ENCODE peak calls at places on chromosomes 11 and 22, in eight cellular contexts. N is RWPE1; M is cardiac fibroblast; V is mesothelial cell of epicardium; J is nephron progenitor cell; X is CD4-positive, alpha-beta T cell; F is SK-N-SH; T is ovary. P is an unnamed sample.

GRCh38 chr11:76795936-76796441 is 12.8 kb downstream of the TSKU start:
- DNase-seq in V (no peak), M (no peak), T (no peak), F (no peak), N (no peak), X (no peak), J (no peak), P (no peak)

GRCh38 chr22:38432264-38432663 is 22.7 kb downstream of the KCNJ4 start:
- DNase-seq in N (no peak), M (no peak), T (no peak), J (no peak), F (no peak), X (no peak), V (no peak), P (no peak)

GRCh38 chr11:27328602-27329001 is 34.4 kb downstream of the CCDC34 start:
- DNase-seq in X (no peak), J (no peak), N (no peak), M (no peak), T (no peak), V (no peak), F (no peak), P (no peak)

GRCh38 chr11:38503876-38504275 is 1905.8 kb upstream of the RAG2 start:
- DNase-seq in V (no peak), N (no peak), M (no peak), J (no peak), F (no peak), T (no peak), X (no peak), P (peak; percentile 74)

GRCh38 chr22:36612458-36612857 is 83.5 kb upstream of the EIF3D start:
- DNase-seq in X (no peak), V (no peak), T (no peak), M (peak; percentile 3), N (no peak), J (no peak), F (no peak), P (no peak)

GRCh38 chr11:76151561-76152085 is 54.7 kb downstream of the WNT11 start:
- DNase-seq in X (no peak), F (no peak), J (no peak), T (no peak), V (no peak), M (no peak), N (no peak), P (no peak)

GRCh38 chr22:19691721-19692341 is 22.5 kb upstream of the SEPTIN5 start:
- DNase-seq in M (peak; percentile 37), X (no peak), N (peak; percentile 10), V (no peak), F (no peak), T (no peak), J (peak; percentile 37), P (peak; percentile 68)

GRCh38 chr22:19607198-19608113 is 83.2 kb upstream of the CLDN5 start:
- DNase-seq in M (peak; percentile 16), T (no peak), V (no peak), J (no peak), N (peak; percentile 28), F (no peak), X (peak; percentile 51), P (peak; percentile 65)

GRCh38 chr11:9571071-9571765 is 2.3 kb upstream of the WEE1 start:
- DNase-seq in F (no peak), V (no peak), X (no peak), J (no peak), N (no peak), T (no peak), M (no peak), P (no peak)

GRCh38 chr11:34209809-34210208 is 104.4 kb downstream of the NAT10 start:
- DNase-seq in V (no peak), N (no peak), T (no peak), F (no peak), X (no peak), M (no peak), J (no peak), P (no peak)

GRCh38 chr11:34205326-34206035 is 100.1 kb downstream of the NAT10 start:
- DNase-seq in V (no peak), M (peak; percentile 21), F (no peak), T (no peak), X (no peak), N (no peak), J (no peak), P (no peak)

GRCh38 chr11:34206598-34207300 is 101.3 kb downstream of the NAT10 start:
- DNase-seq in F (peak; percentile 59), J (peak; percentile 35), V (no peak), X (no peak), N (no peak), M (no peak), T (peak; percentile 22), P (no peak)

GRCh38 chr11:34207487-34207886 is 102.1 kb downstream of the NAT10 start:
- DNase-seq in M (no peak), V (no peak), N (no peak), X (no peak), F (no peak), J (no peak), T (no peak), P (no peak)

DNA sequence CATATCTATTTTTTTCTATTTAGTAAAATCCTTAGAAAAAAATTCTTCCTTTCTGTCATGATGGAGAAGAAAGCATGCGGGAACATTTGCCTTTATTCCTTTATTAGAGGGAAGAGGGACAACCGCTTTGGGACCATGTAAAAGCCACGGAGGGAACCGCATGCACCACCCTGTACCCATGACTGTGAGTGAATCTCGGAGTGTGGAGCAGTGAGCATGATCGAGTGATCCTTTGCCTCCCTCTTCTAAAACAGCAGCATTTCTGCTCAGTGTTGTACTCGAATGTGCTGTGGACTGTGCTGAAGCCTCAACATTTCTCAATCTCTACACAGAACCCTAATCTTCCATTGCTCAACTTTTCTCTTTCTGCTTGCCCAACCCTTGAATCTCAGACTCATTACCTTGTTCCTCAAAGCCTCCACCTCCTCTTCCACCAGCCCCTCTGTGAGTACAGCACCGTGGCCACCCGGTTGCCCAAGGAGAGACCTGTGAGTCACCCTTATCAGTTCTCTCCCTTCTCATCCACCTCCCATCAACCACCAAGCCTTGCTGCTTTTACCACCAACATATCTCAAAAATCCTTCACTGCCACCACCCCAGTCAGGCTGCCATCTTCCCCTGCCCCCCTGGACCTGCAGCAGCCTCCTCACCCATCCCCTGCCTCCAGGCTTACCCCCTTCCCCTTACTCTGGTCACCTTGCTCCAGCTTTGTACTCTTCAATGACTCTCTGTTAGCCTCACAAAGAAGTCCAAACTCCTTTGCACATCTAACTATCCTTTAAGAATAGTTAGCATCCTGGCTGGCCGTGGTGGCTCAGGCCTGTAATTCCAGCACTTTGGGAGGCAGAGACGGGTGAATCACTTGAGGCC is 103.1 kb downstream of the NAT10 start:
- DNase-seq in J (no peak), F (no peak), T (no peak), X (no peak), V (no peak), M (peak; percentile 32), N (no peak), P (no peak)
- TF ChIP-seq CTCF in J (no peak), F (no peak), T (no peak), X (no peak), V (no peak), M (no peak), N (no peak), P (no peak)

GRCh38 chr11:72703281-72704008 is 29.2 kb upstream of the PDE2A start:
- DNase-seq in M (peak; percentile 94), T (peak; percentile 93), F (no peak), X (no peak), N (no peak), V (peak; percentile 34), J (peak; percentile 65), P (no peak)

GRCh38 chr11:72704783-72705287 is 30.6 kb upstream of the PDE2A start:
- DNase-seq in J (no peak), T (no peak), M (no peak), F (no peak), N (no peak), X (no peak), V (no peak), P (no peak)

GRCh38 chr11:72702842-72703241 is 28.6 kb upstream of the PDE2A start:
- DNase-seq in M (no peak), N (no peak), X (no peak), F (no peak), T (peak; percentile 40), J (no peak), V (no peak), P (no peak)

GRCh38 chr11:72705442-72706365 is 31.5 kb upstream of the PDE2A start:
- DNase-seq in T (no peak), F (no peak), N (no peak), M (no peak), J (no peak), X (no peak), V (no peak), P (no peak)

GRCh38 chr11:72704028-72704782 is 30.0 kb upstream of the PDE2A start:
- DNase-seq in T (peak; percentile 45), N (no peak), J (no peak), V (no peak), F (no peak), M (peak; percentile 33), X (no peak), P (no peak)
- TF ChIP-seq CTCF in T (no peak), N (no peak), J (no peak), V (no peak), F (peak; percentile 17), M (peak; percentile 22), X (no peak), P (peak; percentile 38)

DNA sequence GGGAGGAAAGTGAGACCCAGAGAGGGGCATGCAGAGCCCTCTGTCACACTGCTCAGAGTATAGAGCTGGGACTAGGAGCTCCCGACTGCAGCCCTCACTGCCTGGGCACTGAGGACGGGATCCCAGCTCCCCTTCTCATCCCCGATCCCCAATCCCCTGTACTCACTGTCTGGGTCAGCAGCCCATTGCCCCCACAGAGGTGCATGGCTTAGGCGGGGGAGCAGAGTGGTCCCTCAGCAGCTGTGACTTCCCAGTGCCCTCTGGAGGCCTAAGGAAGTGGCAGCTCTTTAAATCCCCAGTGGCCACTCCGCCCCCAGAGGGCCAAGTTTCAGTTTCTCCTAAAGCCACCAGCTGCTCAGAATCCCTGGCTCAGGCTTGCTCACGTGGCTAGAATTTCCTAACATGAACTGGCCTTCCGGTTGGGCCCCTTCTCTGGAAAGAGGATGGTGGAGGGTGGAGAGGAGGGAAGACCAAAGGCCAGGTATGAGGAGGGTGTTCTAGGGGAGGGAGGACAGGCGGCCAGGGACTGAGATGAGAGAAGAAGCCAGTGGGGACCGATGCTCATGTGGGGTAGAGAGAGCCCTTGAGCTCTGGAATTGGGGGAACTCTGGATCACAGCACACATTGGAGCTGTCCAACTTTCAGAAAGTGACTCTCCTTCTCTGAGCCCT is at the start of gene BATF2:
- DNase-seq in J (peak; percentile 65), V (no peak), M (peak; percentile 77), N (peak; percentile 60), T (peak; percentile 76), X (no peak), F (peak; percentile 64), P (no peak)
- TF ChIP-seq CTCF in J (no peak), V (no peak), M (peak; percentile 37), N (no peak), T (peak; percentile 40), X (no peak), F (peak; percentile 44), P (peak; percentile 49)

DNA sequence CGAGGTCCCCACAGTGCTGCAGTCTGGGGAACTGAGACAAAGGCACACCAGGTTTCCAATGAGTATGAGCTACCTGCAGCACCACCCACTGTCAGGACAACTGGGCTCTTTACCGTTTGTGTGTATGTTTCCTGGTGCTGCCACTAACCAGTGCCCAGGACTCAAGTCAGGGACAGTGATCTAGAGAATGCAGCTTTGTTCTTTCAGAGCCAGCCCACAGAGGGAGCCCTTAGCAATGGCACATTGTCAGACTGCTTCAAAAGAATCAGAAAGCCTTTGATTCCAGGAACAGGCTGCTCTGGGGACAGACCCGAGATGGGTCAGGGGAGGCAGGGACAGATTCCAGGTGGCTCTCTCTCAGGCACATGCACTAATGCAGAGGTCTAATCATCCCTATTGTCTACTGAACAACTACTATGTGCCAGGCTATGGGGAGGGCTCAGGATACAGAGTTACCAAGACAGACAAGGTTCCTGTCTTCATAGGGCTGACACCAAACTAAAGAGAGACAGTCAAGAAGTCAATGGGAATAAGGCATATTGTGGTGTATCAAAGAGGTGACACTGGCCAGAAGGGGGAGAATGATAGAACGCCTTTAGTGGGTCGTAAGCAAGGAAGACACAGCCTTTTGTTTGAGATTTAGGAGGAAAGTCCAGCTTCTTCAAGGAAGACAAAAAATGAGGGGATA is 103.7 kb downstream of the VPREB1 start:
- DNase-seq in V (no peak), T (no peak), J (no peak), M (no peak), F (no peak), N (no peak), X (no peak), P (no peak)
- TF ChIP-seq CTCF in V (no peak), T (no peak), J (no peak), M (no peak), F (no peak), N (no peak), X (no peak), P (no peak)

P was measured in chondrocyte.